ENCODE peak calls at places on chromosomes 4 and X, in ten cellular contexts. Q is BJ, O is NCI-H2081, L is activated T-cell treated with anti-CD3 and anti-CD28 coated beads for 48 hours, N is Caco-2, T is left ventricle myocardium superior, S is M059J, G is GM04504, V is astrocyte of the spinal cord, K is posterior cingulate gyrus. Y is an unnamed sample.

GRCh38 chrX:153551135-153551534 is 33.7 kb downstream of the ATP2B3 start:
- DNase-seq in Q (peak), O (no peak), L (no peak), N (no peak), T (no peak), S (peak), G (peak), V (no peak), K (no peak), Y (no peak)

GRCh38 chr4:55183926-55184599 is 58.7 kb upstream of the KDR start:
- DNase-seq in Q (peak), O (no peak), L (no peak), N (peak), T (no peak), S (peak), G (peak), V (peak), K (no peak), Y (no peak)

GRCh38 chrX:153533041-153533565 is 15.7 kb downstream of the ATP2B3 start:
- DNase-seq in Q (no peak), O (no peak), L (no peak), N (no peak), T (no peak), S (peak), G (no peak), V (no peak), K (no peak), Y (no peak)

GRCh38 chr4:87913871-87914270 is 61.6 kb upstream of the SPP1 start:
- DNase-seq in Q (no peak), O (no peak), L (no peak), N (no peak), T (no peak), S (peak), G (no peak), V (no peak), K (no peak), Y (no peak)

GRCh38 chr4:106454581-106454980 is 86.0 kb upstream of the GIMD1 start:
- DNase-seq in Q (no peak), O (no peak), L (no peak), N (no peak), T (no peak), S (no peak), G (no peak), V (no peak), K (no peak), Y (no peak)

GRCh38 chr4:47368211-47368610 is 95.3 kb downstream of the COMMD8 start:
- DNase-seq in Q (no peak), O (no peak), L (no peak), N (no peak), T (no peak), S (peak), G (no peak), V (no peak), K (no peak), Y (no peak)

GRCh38 chrX:72031634-72032033 is 100.1 kb downstream of the RTL5 start:
- DNase-seq in Q (no peak), O (no peak), L (no peak), N (no peak), T (no peak), S (no peak), G (no peak), V (no peak), K (no peak), Y (no peak)

GRCh38 chrX:69387559-69388487 is 116.3 kb upstream of the NALF2 start:
- DNase-seq in Q (no peak), O (peak), L (peak), N (peak), T (peak), S (peak), G (peak), V (peak), K (peak), Y (peak)

GRCh38 chrX:84240848-84241565 is 53.0 kb upstream of the RPS6KA6 start:
- DNase-seq in Q (no peak), O (no peak), L (no peak), N (no peak), T (no peak), S (no peak), G (no peak), V (no peak), K (no peak), Y (no peak)

GRCh38 chr4:86942185-86942666 is 7.4 kb downstream of the AFF1 start:
- DNase-seq in Q (no peak), O (no peak), L (no peak), N (no peak), T (no peak), S (peak), G (no peak), V (no peak), K (no peak), Y (no peak)

GRCh38 chr4:144449623-144450022 is 196.3 kb upstream of the HHIP start:
- DNase-seq in Q (no peak), O (no peak), L (no peak), N (no peak), T (peak), S (peak), G (no peak), V (no peak), K (no peak), Y (no peak)

GRCh38 chr4:180751009-180751408 is 1492.2 kb upstream of the TENM3 start:
- DNase-seq in Q (no peak), O (no peak), L (no peak), N (no peak), T (no peak), S (peak), G (no peak), V (peak), K (no peak), Y (no peak)

GRCh38 chr4:128286474-128287158 is 997 bp downstream of the PGRMC2 start:
- DNase-seq in Q (no peak), O (peak), L (no peak), N (no peak), T (no peak), S (peak), G (no peak), V (peak), K (no peak), Y (no peak)

GRCh38 chr4:10272511-10272910 is 155.9 kb upstream of the WDR1 start:
- DNase-seq in Q (no peak), O (no peak), L (no peak), N (no peak), T (no peak), S (no peak), G (no peak), V (no peak), K (no peak), Y (no peak)

GRCh38 chr4:187478292-187479205 is 517.0 kb upstream of the ZFP42 start:
- DNase-seq in Q (peak), O (no peak), L (no peak), N (no peak), T (no peak), S (peak), G (peak), V (peak), K (no peak), Y (no peak)

GRCh38 chr4:111854494-111855087 is 290.7 kb upstream of the FAM241A start:
- DNase-seq in Q (peak), O (peak), L (no peak), N (no peak), T (no peak), S (peak), G (peak), V (peak), K (peak), Y (no peak)

GRCh38 chr4:137125011-137125410 is 407.3 kb downstream of the PCDH18 start:
- DNase-seq in Q (peak), O (peak), L (no peak), N (no peak), T (no peak), S (peak), G (peak), V (peak), K (no peak), Y (no peak)

GRCh38 chr4:1408418-1408817 is 2.2 kb upstream of the NKX1-1 start:
- DNase-seq in Q (no peak), O (no peak), L (no peak), N (no peak), T (no peak), S (no peak), G (no peak), V (no peak), K (no peak), Y (no peak)

GRCh38 chr4:137755033-137755471 is 222.8 kb upstream of the PCDH18 start:
- DNase-seq in Q (peak), O (no peak), L (no peak), N (no peak), T (no peak), S (peak), G (peak), V (peak), K (no peak), Y (no peak)

GRCh38 chrX:68929332-68930150 is 100.7 kb downstream of the EFNB1 start:
- DNase-seq in Q (no peak), O (no peak), L (no peak), N (no peak), T (no peak), S (peak), G (peak), V (peak), K (no peak), Y (no peak)

Y was measured in T-helper 17 cell.